ENCODE peak calls at places on chromosomes 4 and X, in nine cellular contexts. Q, M, R, D, K, C, O, N and W are unnamed samples.

GRCh38 chr4:72770708-72771107 is 201.7 kb upstream of the ADAMTS3 start:
- DNase-seq in Q (no peak), M (no peak), R (no peak), D (peak), K (no peak), C (no peak), O (no peak), N (no peak), W (no peak)

GRCh38 chrX:140526138-140526537 is 21.3 kb upstream of the SOX3 start:
- DNase-seq in Q (peak), M (no peak), R (no peak), D (no peak), K (no peak), C (no peak), O (no peak), N (peak), W (no peak)

GRCh38 chrX:49273181-49273727 is 3.7 kb downstream of the PPP1R3F start:
- DNase-seq in Q (no peak), M (no peak), R (no peak), D (no peak), K (no peak), C (no peak), O (no peak), N (no peak), W (no peak)

GRCh38 chr4:88533937-88534750 is 10.6 kb upstream of the PYURF start:
- DNase-seq in Q (peak), M (peak), R (peak), D (peak), K (no peak), C (no peak), O (no peak), N (peak), W (no peak)

GRCh38 chr4:4419896-4420295 is 33.0 kb downstream of the NSG1 start:
- DNase-seq in Q (no peak), M (no peak), R (no peak), D (no peak), K (no peak), C (no peak), O (no peak), N (no peak), W (no peak)

GRCh38 chr4:22162454-22162853 is 213.9 kb upstream of the KCNIP4 start:
- DNase-seq in Q (no peak), M (no peak), R (no peak), D (no peak), K (no peak), C (no peak), O (no peak), N (no peak), W (no peak)

GRCh38 chr4:35965300-35965699 is 279.0 kb downstream of the ARAP2 start:
- DNase-seq in Q (no peak), M (no peak), R (no peak), D (no peak), K (no peak), C (no peak), O (no peak), N (no peak), W (no peak)

GRCh38 chr4:39528056-39528465 is 822 bp upstream of the UGDH start:
- DNase-seq in Q (peak), M (no peak), R (no peak), D (peak), K (no peak), C (no peak), O (peak), N (peak), W (no peak)

GRCh38 chr4:38236003-38236402 is 275.8 kb downstream of the PTTG2 start:
- DNase-seq in Q (no peak), M (no peak), R (no peak), D (no peak), K (no peak), C (no peak), O (no peak), N (no peak), W (no peak)

GRCh38 chr4:5962416-5962815 is 55.8 kb downstream of the C4orf50 start:
- DNase-seq in Q (no peak), M (no peak), R (no peak), D (no peak), K (no peak), C (peak), O (no peak), N (no peak), W (no peak)

GRCh38 chr4:165207016-165207430 is 338 bp upstream of the KLHL2 start:
- DNase-seq in Q (peak), M (no peak), R (peak), D (peak), K (no peak), C (no peak), O (peak), N (peak), W (no peak)

GRCh38 chrX:30593435-30594200 is 16.1 kb upstream of the TASL start:
- DNase-seq in Q (no peak), M (no peak), R (no peak), D (no peak), K (no peak), C (no peak), O (no peak), N (no peak), W (peak)

GRCh38 chr4:77817304-77818076 is 1.7 kb downstream of the CNOT6L start:
- DNase-seq in Q (no peak), M (peak), R (peak), D (peak), K (no peak), C (no peak), O (no peak), N (peak), W (no peak)

GRCh38 chr4:98938386-98938785 is 9.5 kb upstream of the EIF4E start:
- DNase-seq in Q (peak), M (no peak), R (peak), D (peak), K (no peak), C (no peak), O (no peak), N (peak), W (peak)

GRCh38 chr4:53671757-53672156 is 80.5 kb upstream of the LNX1 start:
- DNase-seq in Q (no peak), M (no peak), R (no peak), D (no peak), K (peak), C (no peak), O (no peak), N (no peak), W (no peak)

GRCh38 chr4:94363136-94363655 is 20.6 kb upstream of the HPGDS start:
- DNase-seq in Q (peak), M (no peak), R (no peak), D (no peak), K (no peak), C (no peak), O (no peak), N (peak), W (no peak)

GRCh38 chrX:56802921-56803848 is 74.1 kb downstream of the NBDY start:
- DNase-seq in Q (peak), M (no peak), R (peak), D (peak), K (peak), C (peak), O (no peak), N (peak), W (no peak)

GRCh38 chr4:173013232-173013932 is 155.2 kb upstream of the GALNT7 start:
- DNase-seq in Q (peak), M (no peak), R (no peak), D (peak), K (peak), C (peak), O (peak), N (peak), W (peak)

DNA sequence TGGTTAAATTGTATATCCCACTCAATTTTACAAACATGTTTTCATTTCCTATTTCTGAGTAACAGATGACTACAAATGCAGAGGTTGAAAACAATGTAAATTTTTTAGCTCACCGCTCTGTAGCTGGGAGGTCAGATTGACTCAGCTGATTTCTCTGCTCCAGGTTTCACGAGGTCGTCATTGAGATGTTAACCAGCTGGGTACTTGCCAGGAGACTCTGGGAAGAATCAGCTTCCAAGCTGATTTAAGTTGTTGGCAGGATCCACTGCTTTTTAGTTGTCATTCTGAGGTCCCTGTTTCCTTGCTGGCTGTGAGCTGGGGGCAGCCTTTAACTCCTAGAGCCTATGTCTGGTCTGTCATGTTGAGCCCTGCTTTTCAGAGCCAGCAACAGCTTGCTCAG is 864.3 kb upstream of the AGA start:
- DNase-seq in Q (peak), M (no peak), R (no peak), D (peak), K (peak), C (no peak), O (no peak), N (peak), W (no peak)
- TF ChIP-seq CTCF in Q (no peak), M (no peak), R (no peak), D (no peak), K (no peak), C (no peak), O (no peak), N (no peak), W (no peak)

GRCh38 chr4:76200771-76201224 is 12.8 kb downstream of the SCARB2 start:
- DNase-seq in Q (no peak), M (no peak), R (no peak), D (no peak), K (no peak), C (no peak), O (no peak), N (no peak), W (peak)

GRCh38 chr4:76198411-76199237 is 15.0 kb downstream of the SCARB2 start:
- DNase-seq in Q (peak), M (no peak), R (peak), D (peak), K (peak), C (peak), O (no peak), N (peak), W (no peak)

GRCh38 chr4:76197001-76197743 is 16.5 kb downstream of the SCARB2 start:
- DNase-seq in Q (peak), M (no peak), R (peak), D (peak), K (no peak), C (no peak), O (no peak), N (peak), W (no peak)

GRCh38 chr4:76197971-76198410 is 15.6 kb downstream of the SCARB2 start:
- DNase-seq in Q (peak), M (no peak), R (peak), D (peak), K (no peak), C (peak), O (no peak), N (peak), W (no peak)

DNA sequence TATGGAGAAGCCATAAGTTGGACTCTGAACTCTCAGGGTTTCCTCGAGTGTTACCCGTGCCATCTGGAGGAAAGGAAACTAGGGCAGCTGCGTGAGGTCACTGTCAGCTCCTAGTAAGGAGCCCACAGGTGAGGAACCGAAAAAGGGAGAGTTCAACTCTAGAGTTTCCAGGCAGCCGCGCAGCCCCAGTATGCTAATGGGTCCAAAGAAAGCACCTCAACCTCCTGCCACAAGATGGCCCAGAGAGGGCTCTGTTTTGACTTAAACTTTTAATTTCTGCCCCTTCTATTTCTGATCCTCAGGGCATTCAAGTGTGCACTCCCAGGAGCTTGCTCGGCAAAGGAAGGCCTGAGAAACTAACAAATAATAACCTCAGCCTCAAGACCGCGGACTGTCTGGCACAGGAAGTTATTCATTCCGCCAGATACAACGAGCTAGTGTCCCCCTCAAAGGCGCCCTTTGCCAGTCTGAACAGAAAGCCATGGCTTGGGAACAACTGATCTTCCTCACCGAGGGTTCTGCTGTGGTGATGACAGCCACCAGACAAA is 13.9 kb downstream of the SCARB2 start:
- DNase-seq in Q (peak), M (no peak), R (no peak), D (no peak), K (no peak), C (no peak), O (no peak), N (peak), W (no peak)
- TF ChIP-seq CTCF in Q (peak), M (no peak), R (no peak), D (no peak), K (no peak), C (no peak), O (no peak), N (no peak), W (no peak)

DNA sequence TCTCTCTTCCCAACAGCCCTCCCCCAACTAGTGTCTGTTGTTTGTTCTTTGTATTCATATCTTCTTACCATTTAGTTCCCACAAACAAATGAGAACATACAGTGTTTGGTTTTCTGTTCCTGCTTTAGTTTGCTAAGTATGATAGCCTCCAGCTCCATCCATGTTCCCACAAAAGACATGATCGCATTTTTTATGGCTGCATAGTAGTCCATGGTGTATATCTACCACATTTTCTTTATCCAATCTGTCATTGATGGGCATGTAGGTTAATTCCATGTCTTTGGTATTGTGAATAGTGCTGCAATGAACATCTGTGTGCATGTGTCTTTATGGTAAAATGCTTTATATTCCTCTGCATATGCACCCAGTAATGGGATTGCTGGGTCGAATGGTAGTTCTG is 283.9 kb upstream of the FGF13 start:
- DNase-seq in Q (no peak), M (no peak), R (no peak), D (no peak), K (no peak), C (no peak), O (no peak), N (no peak), W (no peak)
- TF ChIP-seq CTCF in Q (no peak), M (no peak), R (no peak), D (no peak), K (no peak), C (no peak), O (no peak), N (no peak), W (no peak)

DNA sequence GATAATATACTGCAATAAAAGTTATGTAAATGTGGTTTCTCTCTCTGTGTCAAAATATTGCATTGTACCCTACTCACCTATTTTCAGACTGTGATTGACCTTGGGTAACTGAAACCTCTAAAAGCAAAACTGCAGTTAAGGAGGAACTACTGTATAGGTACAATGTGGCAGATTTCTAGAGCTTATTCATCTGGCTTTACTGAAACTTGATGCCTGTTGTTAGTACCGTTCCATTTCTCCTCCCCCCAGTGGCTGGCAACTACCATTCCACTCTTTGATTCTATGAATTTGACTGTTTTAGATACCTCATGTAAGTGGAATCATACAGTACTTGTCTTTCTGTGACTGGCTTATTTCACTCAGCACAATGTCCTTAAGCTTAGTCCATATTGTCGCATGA is 61.9 kb downstream of the HOPX start:
- DNase-seq in Q (peak), M (no peak), R (peak), D (peak), K (peak), C (no peak), O (no peak), N (peak), W (no peak)
- TF ChIP-seq CTCF in Q (no peak), M (no peak), R (no peak), D (peak), K (peak), C (no peak), O (no peak), N (no peak), W (no peak)

DNA sequence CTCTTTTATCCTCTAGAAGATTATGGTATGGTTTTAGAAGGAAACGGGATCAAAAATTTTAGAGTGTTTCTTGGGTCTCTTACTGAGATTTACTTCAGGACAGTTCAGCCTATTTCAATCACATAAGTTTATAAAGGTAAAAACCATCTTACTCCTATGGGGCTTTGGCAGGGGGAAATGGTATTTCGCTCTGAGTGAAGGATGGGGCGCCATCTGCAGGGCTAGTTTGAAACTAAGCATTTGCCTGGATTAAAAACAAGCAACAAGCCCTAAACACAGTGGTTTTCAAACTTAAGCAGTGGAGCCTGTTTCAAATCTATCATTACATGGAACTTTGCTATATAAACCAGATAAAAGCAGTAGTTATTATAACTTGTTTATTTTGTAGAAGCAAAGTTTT is 361.5 kb upstream of the FMR1 start:
- DNase-seq in Q (no peak), M (no peak), R (no peak), D (no peak), K (peak), C (peak), O (no peak), N (no peak), W (no peak)
- TF ChIP-seq CTCF in Q (no peak), M (peak), R (no peak), D (no peak), K (no peak), C (peak), O (no peak), N (no peak), W (no peak)